ENCODE peak calls at places on chromosomes 16 and 17, in seven cellular contexts. V, U, D, A, Y, R and Z are unnamed samples.

GRCh38 chr17:41494524-41494923 is 4.8 kb upstream of the KRT36 start:
- DNase-seq in V (no peak), U (no peak), D (no peak), A (no peak), Y (no peak), R (no peak), Z (no peak)

GRCh38 chr17:66054242-66054641 is 137.7 kb downstream of the CEP112 start:
- DNase-seq in V (no peak), U (no peak), D (no peak), A (no peak), Y (no peak), R (no peak), Z (no peak)

GRCh38 chr17:29209073-29209472 is 28.9 kb upstream of the MYO18A start:
- DNase-seq in V (no peak), U (no peak), D (no peak), A (no peak), Y (no peak), R (no peak), Z (no peak)

GRCh38 chr16:72311426-72311825 is 139.5 kb upstream of the PMFBP1 start:
- DNase-seq in V (no peak), U (no peak), D (no peak), A (no peak), Y (no peak), R (no peak), Z (no peak)

GRCh38 chr17:56778898-56779297 is 54.8 kb downstream of the C17orf67 start:
- DNase-seq in V (no peak), U (no peak), D (no peak), A (no peak), Y (no peak), R (no peak), Z (no peak)

GRCh38 chr17:27533068-27533397 is 76.8 kb downstream of the KSR1 start:
- DNase-seq in V (no peak), U (no peak), D (no peak), A (no peak), Y (no peak), R (no peak), Z (no peak)

GRCh38 chr17:19686400-19687090 is 29.8 kb downstream of the SLC47A2 start:
- DNase-seq in V (no peak), U (no peak), D (no peak), A (no peak), Y (no peak), R (no peak), Z (no peak)

GRCh38 chr16:68069511-68070248 is 15.5 kb upstream of the NFATC3 start:
- DNase-seq in V (no peak), U (no peak), D (peak; percentile 13), A (no peak), Y (no peak), R (no peak), Z (no peak)

GRCh38 chr16:81647527-81647926 is 131.6 kb upstream of the PLCG2 start:
- DNase-seq in V (no peak), U (no peak), D (no peak), A (no peak), Y (no peak), R (no peak), Z (no peak)

GRCh38 chr17:49146620-49147306 is 14.2 kb downstream of the B4GALNT2 start:
- DNase-seq in V (no peak), U (no peak), D (no peak), A (no peak), Y (no peak), R (no peak), Z (no peak)

GRCh38 chr16:87982491-87983415 is 31.5 kb downstream of the BANP start:
- DNase-seq in V (no peak), U (no peak), D (no peak), A (no peak), Y (no peak), R (no peak), Z (no peak)

GRCh38 chr17:14196337-14196997 is 40.2 kb downstream of the CDRT15 start:
- DNase-seq in V (no peak), U (no peak), D (no peak), A (no peak), Y (no peak), R (no peak), Z (no peak)

GRCh38 chr16:8660841-8661301 is 13.5 kb upstream of the ABAT start:
- DNase-seq in V (peak; percentile 60), U (no peak), D (peak; percentile 38), A (no peak), Y (peak; percentile 36), R (peak; percentile 26), Z (no peak)

GRCh38 chr16:49639739-49640388 is 216.0 kb downstream of the ZNF423 start:
- DNase-seq in V (no peak), U (no peak), D (no peak), A (no peak), Y (no peak), R (no peak), Z (no peak)

GRCh38 chr17:81018044-81018802 is 16.7 kb upstream of the BAIAP2 start:
- DNase-seq in V (no peak), U (no peak), D (no peak), A (no peak), Y (no peak), R (no peak), Z (peak; percentile 49)

GRCh38 chr16:89658221-89658879 is 714 bp downstream of the SPATA33 start:
- DNase-seq in V (no peak), U (no peak), D (no peak), A (no peak), Y (no peak), R (no peak), Z (no peak)

GRCh38 chr17:40099627-40100418 is 566 bp downstream of the NR1D1 start:
- DNase-seq in V (no peak), U (no peak), D (no peak), A (no peak), Y (no peak), R (no peak), Z (no peak)

GRCh38 chr16:23694707-23695373 is 16.2 kb downstream of the PLK1 start:
- DNase-seq in V (no peak), U (no peak), D (no peak), A (no peak), Y (no peak), R (no peak), Z (no peak)

GRCh38 chr17:9755083-9755482 is 36.3 kb downstream of the DHRS7C start:
- DNase-seq in V (no peak), U (no peak), D (no peak), A (no peak), Y (no peak), R (no peak), Z (no peak)